ENCODE peak calls at places on chromosome 20, in four cellular contexts. Q is A549, D is K562, R is H1. E is an unnamed sample.

GRCh38 chr20:57544838-57545564 is 15.9 kb upstream of the PCK1 start:
- DNase-seq in Q (no peak), R (no peak), D (no peak), E (no peak)

GRCh38 chr20:326645-327031 is 1.3 kb downstream of the SOX12 start:
- DNase-seq in D (no peak), Q (peak; percentile 73), R (no peak), E (no peak)

GRCh38 chr20:54980321-54980960 is 505.0 kb downstream of the DOK5 start:
- DNase-seq in R (no peak), Q (peak; percentile 12), D (no peak), E (no peak)

GRCh38 chr20:63070771-63071540 is 64.2 kb upstream of the BHLHE23 start:
- DNase-seq in R (no peak), D (no peak), Q (no peak), E (no peak)

GRCh38 chr20:44911264-44911921 is 1.5 kb downstream of the PABPC1L start:
- DNase-seq in Q (peak; percentile 88), D (peak; percentile 79), R (peak; percentile 90), E (peak; percentile 96)

GRCh38 chr20:18287915-18288747 is at the start of gene ZNF133:
- DNase-seq in R (peak; percentile 99), D (peak; percentile 81), Q (peak; percentile 96), E (peak; percentile 96)

GRCh38 chr20:51687071-51687470 is 81.1 kb downstream of the ATP9A start:
- DNase-seq in D (no peak), Q (peak; percentile 93), R (no peak), E (no peak)

GRCh38 chr20:51583499-51583898 is 41.0 kb upstream of the NFATC2 start:
- DNase-seq in Q (no peak), D (no peak), R (no peak), E (no peak)

GRCh38 chr20:43916875-43917371 is 2.3 kb downstream of the TOX2 start:
- DNase-seq in D (no peak), R (no peak), Q (no peak), E (no peak)

GRCh38 chr20:36745234-36745926 is 510 bp downstream of the NDRG3 start:
- DNase-seq in R (no peak), Q (peak; percentile 16), D (no peak), E (peak; percentile 34)

GRCh38 chr20:8209061-8209460 is 77.0 kb downstream of the PLCB1 start:
- DNase-seq in R (no peak), D (no peak), Q (no peak), E (no peak)

GRCh38 chr20:417801-418342 is 9.8 kb downstream of the RBCK1 start:
- DNase-seq in Q (no peak), R (no peak), D (no peak), E (no peak)

GRCh38 chr20:48983423-48984400 is 62.2 kb downstream of the ARFGEF2 start:
- DNase-seq in Q (peak; percentile 66), R (no peak), D (no peak), E (no peak)

GRCh38 chr20:54139188-54139587 is 34.6 kb downstream of the CYP24A1 start:
- DNase-seq in R (no peak), D (no peak), Q (no peak), E (no peak)

GRCh38 chr20:63216041-63216848 is at the start of gene YTHDF1:
- DNase-seq in D (peak; percentile 96), Q (peak; percentile 95), R (peak; percentile 96), E (peak; percentile 96)

GRCh38 chr20:24382330-24382729 is 87.1 kb upstream of the SYNDIG1 start:
- DNase-seq in D (no peak), Q (no peak), R (no peak), E (no peak)

GRCh38 chr20:47189060-47189459 is 167.4 kb downstream of the ZMYND8 start:
- DNase-seq in D (no peak), R (no peak), Q (no peak), E (no peak)

GRCh38 chr20:57652865-57653545 is 32.8 kb upstream of the ZBP1 start:
- DNase-seq in D (no peak), Q (no peak), R (no peak), E (no peak)

GRCh38 chr20:43681991-43682410 is 15.1 kb downstream of the MYBL2 start:
- DNase-seq in D (peak; percentile 12), R (no peak), Q (no peak), E (no peak)

GRCh38 chr20:44074252-44075151 is 112.5 kb downstream of the JPH2 start:
- DNase-seq in D (no peak), R (peak; percentile 33), Q (no peak), E (no peak)

GRCh38 chr20:4814696-4815252 is 93.1 kb downstream of the PRND start:
- DNase-seq in R (no peak), Q (no peak), D (no peak), E (no peak)

GRCh38 chr20:63639093-63639860 is 12.4 kb upstream of the GMEB2 start:
- DNase-seq in Q (no peak), R (no peak), D (no peak), E (no peak)

GRCh38 chr20:44491635-44492395 is 16.1 kb downstream of the TTPAL start:
- DNase-seq in D (no peak), Q (no peak), R (no peak), E (no peak)

GRCh38 chr20:36644032-36644712 is 1.8 kb downstream of the SLA2 start:
- DNase-seq in R (no peak), D (no peak), Q (no peak), E (no peak)

GRCh38 chr20:45958593-45958992 is 13.4 kb downstream of the ZNF335 start:
- DNase-seq in D (no peak), Q (no peak), R (no peak), E (no peak)

GRCh38 chr20:33407251-33407650 is 5.9 kb upstream of the CDK5RAP1 start:
- DNase-seq in Q (no peak), D (no peak), R (no peak), E (no peak)

GRCh38 chr20:12293900-12294299 is 376.2 kb downstream of the BTBD3 start:
- DNase-seq in R (no peak), D (no peak), Q (no peak), E (no peak)

GRCh38 chr20:409697-410559 is 1.8 kb downstream of the RBCK1 start:
- DNase-seq in Q (no peak), D (no peak), R (no peak), E (no peak)

GRCh38 chr20:31857861-31858835 is 12.2 kb downstream of the DUSP15 start:
- DNase-seq in Q (no peak), D (no peak), R (no peak), E (no peak)

GRCh38 chr20:50788868-50789125 is 6.1 kb upstream of the BCAS4 start:
- DNase-seq in Q (no peak), R (no peak), D (no peak), E (no peak)

GRCh38 chr20:20440473-20440872 is 72.6 kb downstream of the INSM1 start:
- DNase-seq in R (no peak), D (no peak), Q (no peak), E (no peak)

GRCh38 chr20:60718743-60719142 is 533.3 kb upstream of the CDH4 start:
- DNase-seq in Q (no peak), R (peak; percentile 79), D (peak; percentile 14), E (no peak)

GRCh38 chr20:50244352-50245149 is 53.9 kb downstream of the CEBPB start:
- DNase-seq in R (no peak), D (no peak), Q (no peak), E (no peak)

GRCh38 chr20:63345328-63346100 is 15.6 kb downstream of the CHRNA4 start:
- DNase-seq in R (no peak), Q (no peak), D (no peak), E (no peak)

GRCh38 chr20:54221996-54222890 is 14.4 kb downstream of the PFDN4 start:
- DNase-seq in R (no peak), D (no peak), Q (no peak), E (no peak)

GRCh38 chr20:57094171-57094891 is 172.1 kb downstream of the BMP7 start:
- DNase-seq in Q (no peak), D (no peak), R (no peak), E (no peak)

GRCh38 chr20:24956001-24956761 is 7.1 kb downstream of the CST7 start:
- DNase-seq in D (no peak), Q (no peak), R (peak; percentile 26), E (no peak)

DNA sequence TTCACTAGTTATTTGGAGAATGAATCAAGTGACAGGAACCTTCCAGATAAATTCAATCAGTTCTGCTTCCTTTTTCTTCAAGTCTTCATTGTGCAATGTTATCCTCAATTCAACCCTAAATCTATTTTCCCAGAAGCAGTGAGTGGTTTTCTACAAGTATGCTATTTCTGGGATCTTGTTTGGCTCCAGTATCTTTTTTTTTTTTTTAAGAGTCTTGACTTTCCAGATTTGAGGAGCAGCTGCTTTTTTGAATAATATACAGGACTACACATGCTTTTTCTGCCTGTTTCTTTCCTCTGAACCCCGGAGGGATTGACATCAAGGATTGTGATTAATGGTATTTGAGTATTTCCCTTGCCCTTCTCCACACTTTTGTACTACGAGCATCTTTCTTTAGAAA is 339.2 kb upstream of the JAG1 start:
- DNase-seq in R (no peak), D (no peak), Q (no peak), E (no peak)
- TF ChIP-seq EP300 in R (no peak), D (no peak), Q (no peak), E (no peak)

GRCh38 chr20:3729378-3729777 is 3.1 kb upstream of the HSPA12B start:
- DNase-seq in Q (no peak), D (no peak), R (no peak), E (no peak)

GRCh38 chr20:3731944-3732326 is 550 bp upstream of the HSPA12B start:
- DNase-seq in R (peak; percentile 63), D (no peak), Q (no peak), E (no peak)

GRCh38 chr20:3729811-3730550 is 2.5 kb upstream of the HSPA12B start:
- DNase-seq in Q (no peak), R (no peak), D (no peak), E (no peak)

GRCh38 chr20:3732327-3733118 is at the start of gene HSPA12B:
- DNase-seq in R (peak; percentile 72), Q (no peak), D (peak; percentile 83), E (no peak)

DNA sequence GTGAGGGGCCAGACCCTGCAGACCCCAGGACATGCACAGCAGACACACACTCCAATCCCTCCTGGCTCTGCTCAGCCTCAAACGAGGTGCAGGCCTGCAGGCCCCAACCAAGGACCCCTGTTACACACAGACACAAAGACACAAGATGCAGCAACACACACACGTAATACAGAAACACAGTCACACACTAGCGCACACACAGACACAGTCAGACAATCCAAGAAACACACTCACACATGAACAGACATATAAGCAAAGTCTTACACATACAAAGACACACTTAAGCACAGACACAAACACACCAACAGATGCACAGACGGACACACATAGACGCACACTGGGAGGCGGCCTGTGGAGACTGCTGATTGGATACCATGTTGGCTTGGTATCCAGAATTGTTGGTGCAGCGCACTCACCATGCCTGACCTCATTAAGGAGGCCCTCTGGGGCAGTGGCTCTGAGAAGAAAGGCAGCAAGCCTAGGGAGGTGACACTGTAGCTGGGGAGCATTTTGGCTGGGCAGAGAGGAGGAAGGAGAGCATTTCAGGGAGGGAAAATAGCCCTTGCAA is 1.6 kb upstream of the HSPA12B start:
- DNase-seq in R (no peak), D (no peak), Q (no peak), E (no peak)
- TF ChIP-seq PHF8 in R (no peak), D (no peak), Q (no peak), E (no peak)

DNA sequence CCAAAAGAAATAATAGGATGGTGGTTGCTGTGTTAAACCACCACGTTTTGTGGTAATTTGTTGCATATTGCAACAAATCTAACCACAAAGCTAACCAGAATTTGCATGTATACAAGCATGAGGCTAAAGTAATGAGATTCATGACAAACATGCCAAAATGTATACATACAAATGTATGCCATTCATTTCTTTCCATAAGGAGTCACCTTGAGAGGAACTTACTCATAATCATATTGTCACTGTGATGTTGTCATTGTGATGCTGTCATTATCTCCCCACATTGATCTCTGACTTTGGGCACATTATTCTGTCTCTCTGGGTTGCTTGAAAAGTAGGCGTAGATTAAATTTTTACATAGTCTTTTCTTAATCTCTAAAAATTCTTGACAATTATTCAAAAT is 886.8 kb upstream of the FLRT3 start:
- DNase-seq in R (no peak), Q (no peak), D (no peak), E (no peak)
- TF ChIP-seq EP300 in R (no peak), Q (no peak), D (no peak), E (no peak)

GRCh38 chr20:3032624-3033023 is 10.8 kb upstream of the GNRH2 start:
- DNase-seq in R (no peak), Q (no peak), D (no peak), E (no peak)
- TF ChIP-seq PHF8 in R (no peak), Q (no peak), D (no peak), E (no peak)

E was measured in HepG2.